ENCODE peak calls at places on chromosomes 12 and 14, in six cellular contexts. O is heart left ventricle, J is PC-9, H is ovary, U is breast epithelium, Q is heart right ventricle. Y is an unnamed sample.
A peak's percentile ranks its signal among the peaks of the same experiment; 100 is the strongest.

GRCh38 chr14:38948576-38948975 is 154.5 kb downstream of the SEC23A start:
- DNase-seq in O (no peak), J (no peak), H (no peak), U (no peak), Q (no peak), Y (no peak)

GRCh38 chr12:110339184-110339952 is 58.3 kb downstream of the ATP2A2 start:
- DNase-seq in O (no peak), J (no peak), H (no peak), U (no peak), Q (no peak), Y (no peak)

GRCh38 chr14:92690171-92691011 is 58.0 kb downstream of the LGMN start:
- DNase-seq in O (no peak), J (peak; percentile 39), H (peak; percentile 51), U (no peak), Q (peak; percentile 25), Y (no peak)

GRCh38 chr12:132439333-132439904 is 50.5 kb upstream of the FBRSL1 start:
- DNase-seq in O (no peak), J (no peak), H (no peak), U (no peak), Q (no peak), Y (no peak)

GRCh38 chr12:38907171-38907923 is 2.0 kb upstream of the CPNE8 start:
- DNase-seq in O (no peak), J (no peak), H (no peak), U (no peak), Q (no peak), Y (no peak)

GRCh38 chr14:81169267-81169666 is 51.5 kb downstream of the GTF2A1 start:
- DNase-seq in O (no peak), J (no peak), H (no peak), U (no peak), Q (no peak), Y (no peak)

GRCh38 chr14:33432407-33433023 is 493.8 kb downstream of the NPAS3 start:
- DNase-seq in O (no peak), J (peak; percentile 6), H (no peak), U (no peak), Q (no peak), Y (no peak)

GRCh38 chr12:105742567-105742874 is 396.2 kb downstream of the NUAK1 start:
- DNase-seq in O (no peak), J (no peak), H (no peak), U (no peak), Q (peak; percentile 13), Y (no peak)

GRCh38 chr14:65191716-65192115 is 89.4 kb upstream of the MAX start:
- DNase-seq in O (no peak), J (no peak), H (no peak), U (no peak), Q (no peak), Y (no peak)

GRCh38 chr12:64221656-64222010 is 463 bp downstream of the KICS2 start:
- DNase-seq in O (peak; percentile 81), J (peak; percentile 88), H (peak; percentile 90), U (peak; percentile 83), Q (peak; percentile 87), Y (peak; percentile 8)

GRCh38 chr14:61183486-61183885 is 97.7 kb downstream of the TMEM30B start:
- DNase-seq in O (no peak), J (no peak), H (no peak), U (no peak), Q (no peak), Y (no peak)

GRCh38 chr12:52004042-52004648 is 2.6 kb upstream of the TAMALIN start:
- DNase-seq in O (peak; percentile 59), J (peak; percentile 69), H (peak; percentile 79), U (no peak), Q (peak; percentile 63), Y (no peak)

GRCh38 chr14:24392327-24393098 is 6.3 kb upstream of the NYNRIN start:
- DNase-seq in O (no peak), J (peak; percentile 49), H (no peak), U (no peak), Q (no peak), Y (peak; percentile 68)

GRCh38 chr14:105337966-105338365 is 23.4 kb downstream of the PACS2 start:
- DNase-seq in O (peak; percentile 69), J (no peak), H (peak; percentile 62), U (no peak), Q (peak; percentile 73), Y (no peak)

GRCh38 chr12:68121143-68121542 is 38.4 kb downstream of the IFNG start:
- DNase-seq in O (no peak), J (no peak), H (no peak), U (no peak), Q (no peak), Y (no peak)

GRCh38 chr14:85387181-85387580 is 142.8 kb upstream of the FLRT2 start:
- DNase-seq in O (no peak), J (no peak), H (no peak), U (no peak), Q (no peak), Y (no peak)

GRCh38 chr12:128727461-128727860 is 96.3 kb downstream of the SLC15A4 start:
- DNase-seq in O (no peak), J (no peak), H (no peak), U (no peak), Q (no peak), Y (no peak)

GRCh38 chr14:50678163-50678562 is 10.1 kb upstream of the SAV1 start:
- DNase-seq in O (no peak), J (no peak), H (no peak), U (no peak), Q (no peak), Y (no peak)

GRCh38 chr12:118727196-118727595 is 254.1 kb upstream of the SRRM4 start:
- DNase-seq in O (no peak), J (no peak), H (no peak), U (no peak), Q (no peak), Y (no peak)

GRCh38 chr14:91232052-91232451 is 12.5 kb downstream of the GPR68 start:
- DNase-seq in O (no peak), J (no peak), H (no peak), U (no peak), Q (no peak), Y (no peak)

GRCh38 chr14:89214221-89214965 is 202.6 kb downstream of the FOXN3 start:
- DNase-seq in O (peak; percentile 73), J (peak; percentile 56), H (no peak), U (peak; percentile 80), Q (peak; percentile 80), Y (peak; percentile 82)

GRCh38 chr12:69512820-69513219 is 42.6 kb downstream of the FRS2 start:
- DNase-seq in O (no peak), J (no peak), H (no peak), U (no peak), Q (no peak), Y (no peak)

GRCh38 chr14:68222726-68223125 is 403.1 kb downstream of the RAD51B start:
- DNase-seq in O (no peak), J (no peak), H (no peak), U (no peak), Q (no peak), Y (no peak)

GRCh38 chr12:68403711-68404110 is 71.5 kb upstream of the MDM1 start:
- DNase-seq in O (no peak), J (no peak), H (no peak), U (no peak), Q (no peak), Y (no peak)

GRCh38 chr12:51183816-51184215 is 10.9 kb upstream of the TFCP2 start:
- DNase-seq in O (peak; percentile 69), J (peak; percentile 15), H (no peak), U (no peak), Q (peak; percentile 65), Y (no peak)

GRCh38 chr14:80212025-80212402 is 710 bp upstream of the DIO2 start:
- DNase-seq in O (no peak), J (peak; percentile 41), H (no peak), U (no peak), Q (peak; percentile 10), Y (no peak)

GRCh38 chr12:98325003-98325402 is 190.4 kb upstream of the TMPO start:
- DNase-seq in O (no peak), J (no peak), H (no peak), U (no peak), Q (no peak), Y (no peak)
- H3K27ac ChIP-seq in O (no peak overlapping the region), J (no peak overlapping the region), H (no peak overlapping the region), U (no peak overlapping the region), Q (no peak overlapping the region), Y (no peak overlapping the region)

GRCh38 chr12:122048156-122048555 is 26.5 kb downstream of the BCL7A start:
- DNase-seq in O (no peak), J (no peak), H (no peak), U (no peak), Q (no peak), Y (no peak)

GRCh38 chr12:122049827-122050226 is 28.1 kb downstream of the BCL7A start:
- DNase-seq in O (no peak), J (no peak), H (no peak), U (no peak), Q (no peak), Y (no peak)

GRCh38 chr12:122050706-122051105 is 27.9 kb upstream of the MLXIP start:
- DNase-seq in O (no peak), J (no peak), H (no peak), U (no peak), Q (no peak), Y (no peak)

GRCh38 chr12:122052285-122052684 is 26.3 kb upstream of the MLXIP start:
- DNase-seq in O (no peak), J (no peak), H (no peak), U (no peak), Q (no peak), Y (no peak)

DNA sequence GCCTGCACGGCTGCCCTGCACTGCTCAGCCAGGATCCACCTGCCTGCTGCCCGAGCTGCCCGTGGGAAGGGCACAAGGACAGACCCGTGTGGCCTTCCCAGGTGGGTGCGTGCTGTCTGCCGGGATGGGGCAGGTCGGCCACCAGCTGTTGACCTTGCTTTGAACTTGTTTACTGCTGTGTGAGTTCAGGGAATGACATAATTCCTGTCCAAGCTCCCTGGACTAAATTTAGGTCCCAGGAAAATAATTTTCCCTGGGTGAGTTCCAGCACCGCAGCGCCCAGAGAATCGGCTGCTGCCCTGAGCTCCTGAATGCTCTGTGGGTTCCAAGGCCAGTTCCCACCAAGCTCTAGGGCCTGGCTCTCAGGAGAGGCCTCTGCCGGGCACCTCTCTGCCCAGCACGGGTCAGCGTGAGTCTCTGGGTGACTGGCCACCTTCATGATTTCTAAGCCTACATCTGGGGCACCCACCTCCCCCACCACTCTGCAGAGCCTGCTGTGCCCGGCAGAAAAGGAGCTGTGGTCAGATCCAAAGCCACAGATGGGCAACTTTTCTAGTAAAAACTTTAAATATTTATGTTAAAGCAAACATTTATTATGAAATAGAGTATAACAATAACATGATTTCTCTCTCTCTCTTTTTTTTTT is 27.2 kb upstream of the MLXIP start:
- DNase-seq in O (peak; percentile 68), J (no peak), H (peak; percentile 70), U (no peak), Q (peak; percentile 76), Y (no peak)
- H3K27ac ChIP-seq in O (peak overlapping the region; percentile 62), J (no peak overlapping the region), H (peak overlapping the region; percentile 41), U (peak overlapping the region; percentile 53), Q (peak overlapping the region; percentile 84), Y (no peak overlapping the region)

GRCh38 chr12:26374934-26375333 is 179.6 kb downstream of the SSPN start:
- DNase-seq in O (no peak), J (no peak), H (no peak), U (no peak), Q (no peak), Y (no peak)
- H3K27ac ChIP-seq in O (no peak overlapping the region), J (no peak overlapping the region), H (no peak overlapping the region), U (no peak overlapping the region), Q (no peak overlapping the region), Y (peak overlapping the region; percentile 76)

GRCh38 chr14:30267141-30267540 is 291.8 kb upstream of the G2E3 start:
- DNase-seq in O (no peak), J (no peak), H (no peak), U (no peak), Q (no peak), Y (no peak)
- H3K27ac ChIP-seq in O (no peak overlapping the region), J (no peak overlapping the region), H (no peak overlapping the region), U (no peak overlapping the region), Q (no peak overlapping the region), Y (no peak overlapping the region)